ENCODE peak calls at places on chromosomes 3 and 15, in ten cellular contexts. Q, V, O, P, G, I, D, B, Y and F are unnamed samples.

GRCh38 chr3:197963019-197963637 is 3.1 kb downstream of the LMLN start:
- DNase-seq in Q (no peak), V (no peak), O (no peak), P (no peak), G (no peak), I (no peak), D (no peak), B (no peak), Y (no peak), F (no peak)

GRCh38 chr3:105860649-105861048 is 8.2 kb downstream of the CBLB start:
- DNase-seq in Q (no peak), V (no peak), O (no peak), P (no peak), G (no peak), I (no peak), D (no peak), B (no peak), Y (no peak), F (no peak)

GRCh38 chr3:146640955-146641867 is 36.1 kb upstream of the PLSCR5 start:
- DNase-seq in Q (no peak), V (no peak), O (peak), P (peak), G (peak), I (peak), D (peak), B (no peak), Y (peak), F (peak)

GRCh38 chr15:25947336-25948080 is 84.4 kb upstream of the ATP10A start:
- DNase-seq in Q (no peak), V (no peak), O (no peak), P (no peak), G (peak), I (no peak), D (no peak), B (no peak), Y (peak), F (no peak)

GRCh38 chr3:53147161-53147902 is 13.7 kb upstream of the PRKCD start:
- DNase-seq in Q (no peak), V (no peak), O (no peak), P (no peak), G (no peak), I (no peak), D (peak), B (no peak), Y (no peak), F (no peak)

GRCh38 chr3:151203053-151203420 is at the start of gene GPR171:
- DNase-seq in Q (no peak), V (peak), O (no peak), P (no peak), G (no peak), I (peak), D (no peak), B (no peak), Y (no peak), F (peak)

GRCh38 chr15:98668566-98669308 is 20.4 kb downstream of the IGF1R start:
- DNase-seq in Q (no peak), V (no peak), O (peak), P (no peak), G (no peak), I (no peak), D (peak), B (no peak), Y (no peak), F (no peak)

GRCh38 chr3:148737104-148737525 is 39.4 kb downstream of the AGTR1 start:
- DNase-seq in Q (no peak), V (no peak), O (no peak), P (no peak), G (no peak), I (no peak), D (peak), B (no peak), Y (no peak), F (no peak)

GRCh38 chr3:62622553-62623174 is 249.3 kb upstream of the FEZF2 start:
- DNase-seq in Q (no peak), V (no peak), O (peak), P (peak), G (peak), I (peak), D (peak), B (no peak), Y (peak), F (peak)

GRCh38 chr3:183824761-183825379 is 507 bp downstream of the MAP6D1 start:
- DNase-seq in Q (no peak), V (no peak), O (peak), P (no peak), G (peak), I (peak), D (no peak), B (no peak), Y (peak), F (no peak)

GRCh38 chr3:89180334-89180733 is 72.9 kb downstream of the EPHA3 start:
- DNase-seq in Q (no peak), V (no peak), O (no peak), P (no peak), G (no peak), I (no peak), D (peak), B (no peak), Y (no peak), F (no peak)

GRCh38 chr3:176939022-176939817 is 258.1 kb downstream of the TBL1XR1 start:
- DNase-seq in Q (no peak), V (peak), O (peak), P (peak), G (peak), I (peak), D (peak), B (no peak), Y (peak), F (peak)

GRCh38 chr3:169818330-169818729 is 5.6 kb upstream of the LRRC34 start:
- DNase-seq in Q (no peak), V (no peak), O (no peak), P (no peak), G (no peak), I (no peak), D (peak), B (no peak), Y (no peak), F (no peak)

GRCh38 chr3:88334187-88334868 is 184.6 kb downstream of the C3orf38 start:
- DNase-seq in Q (no peak), V (no peak), O (no peak), P (no peak), G (no peak), I (no peak), D (peak), B (no peak), Y (no peak), F (no peak)

GRCh38 chr3:51371943-51372557 is 13.0 kb upstream of the MANF start:
- DNase-seq in Q (no peak), V (no peak), O (no peak), P (peak), G (peak), I (peak), D (peak), B (no peak), Y (peak), F (peak)

GRCh38 chr15:65033659-65034269 is 4.3 kb upstream of the MTFMT start:
- DNase-seq in Q (no peak), V (no peak), O (peak), P (no peak), G (no peak), I (peak), D (peak), B (no peak), Y (peak), F (peak)

GRCh38 chr3:130929827-130930226 is 35.9 kb downstream of the ATP2C1 start:
- DNase-seq in Q (no peak), V (no peak), O (no peak), P (no peak), G (no peak), I (no peak), D (no peak), B (no peak), Y (no peak), F (no peak)

GRCh38 chr3:123960791-123961507 is at the start of gene CCDC14:
- DNase-seq in Q (peak), V (peak), O (peak), P (peak), G (peak), I (peak), D (peak), B (peak), Y (peak), F (peak)

GRCh38 chr15:34855893-34856292 is 60.5 kb upstream of the ACTC1 start:
- DNase-seq in Q (no peak), V (no peak), O (peak), P (no peak), G (no peak), I (no peak), D (peak), B (no peak), Y (no peak), F (no peak)

GRCh38 chr15:34851007-34851406 is 55.7 kb upstream of the ACTC1 start:
- DNase-seq in Q (no peak), V (no peak), O (no peak), P (no peak), G (no peak), I (no peak), D (no peak), B (no peak), Y (no peak), F (no peak)

GRCh38 chr15:34855397-34855796 is 60.0 kb upstream of the ACTC1 start:
- DNase-seq in Q (no peak), V (no peak), O (peak), P (peak), G (no peak), I (no peak), D (peak), B (no peak), Y (peak), F (no peak)

GRCh38 chr15:34851751-34852150 is 56.4 kb upstream of the ACTC1 start:
- DNase-seq in Q (no peak), V (no peak), O (no peak), P (no peak), G (no peak), I (no peak), D (no peak), B (no peak), Y (peak), F (no peak)

GRCh38 chr15:34853001-34853758 is 57.8 kb upstream of the ACTC1 start:
- DNase-seq in Q (no peak), V (no peak), O (no peak), P (no peak), G (no peak), I (no peak), D (peak), B (no peak), Y (peak), F (no peak)
- TF ChIP-seq CTCF in Q (no peak), V (no peak), O (no peak), P (no peak), G (no peak), I (no peak), D (no peak), B (no peak), Y (no peak), F (no peak)

DNA sequence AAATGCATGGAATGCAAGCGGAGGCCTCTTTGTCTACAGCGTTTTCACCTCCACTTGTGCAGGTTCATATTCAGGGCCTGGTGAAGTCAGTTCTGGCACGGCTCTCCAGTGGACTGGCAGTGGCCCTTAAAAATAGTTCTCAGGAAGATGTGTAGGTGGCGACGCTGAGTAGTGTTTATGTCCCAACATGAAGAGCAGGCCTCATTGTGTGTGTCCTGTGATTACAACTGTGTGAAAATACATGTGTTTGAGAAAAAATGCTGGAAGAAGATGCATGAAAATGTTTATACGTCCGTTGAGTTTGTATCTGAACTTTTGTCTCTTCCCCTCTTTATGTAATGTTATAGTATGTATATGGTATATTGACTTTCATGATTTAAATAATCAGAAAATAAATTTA is 7.2 kb downstream of the LIPC start:
- DNase-seq in Q (no peak), V (no peak), O (peak), P (peak), G (peak), I (peak), D (peak), B (no peak), Y (peak), F (peak)
- TF ChIP-seq CTCF in Q (peak), V (peak), O (no peak), P (peak), G (no peak), I (peak), D (peak), B (no peak), Y (peak), F (peak)

GRCh38 chr3:38648024-38648658 is 1.3 kb downstream of the SCN5A start:
- DNase-seq in Q (no peak), V (no peak), O (no peak), P (no peak), G (no peak), I (peak), D (no peak), B (no peak), Y (no peak), F (no peak)

GRCh38 chr3:38645601-38646000 is 3.9 kb downstream of the SCN5A start:
- DNase-seq in Q (no peak), V (no peak), O (no peak), P (no peak), G (no peak), I (peak), D (no peak), B (no peak), Y (no peak), F (no peak)

GRCh38 chr3:38647217-38647970 is 2.1 kb downstream of the SCN5A start:
- DNase-seq in Q (no peak), V (no peak), O (no peak), P (no peak), G (no peak), I (peak), D (no peak), B (no peak), Y (no peak), F (no peak)

GRCh38 chr3:38646062-38646461 is 3.4 kb downstream of the SCN5A start:
- DNase-seq in Q (no peak), V (no peak), O (no peak), P (no peak), G (no peak), I (peak), D (no peak), B (no peak), Y (no peak), F (no peak)

DNA sequence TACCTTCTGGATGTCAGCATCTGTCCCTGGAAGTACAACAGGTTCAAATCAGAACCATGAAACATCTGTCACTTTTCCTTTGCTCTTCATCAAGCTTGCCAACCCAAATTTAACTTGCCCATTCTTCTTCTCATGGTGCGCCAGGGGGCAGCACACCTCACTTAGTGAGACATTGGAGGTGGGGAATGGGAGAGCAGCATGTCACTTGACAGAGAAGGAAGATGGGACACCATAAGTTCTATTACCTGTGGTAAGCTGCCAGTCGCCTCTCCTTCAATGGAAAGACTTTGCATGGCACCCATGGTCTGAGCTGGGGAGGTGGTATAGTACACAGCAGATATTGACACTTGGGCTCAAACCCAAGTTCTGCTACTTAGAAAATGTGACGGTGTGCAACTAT is 2.9 kb downstream of the SCN5A start:
- DNase-seq in Q (no peak), V (no peak), O (no peak), P (no peak), G (peak), I (peak), D (peak), B (no peak), Y (peak), F (no peak)
- TF ChIP-seq CTCF in Q (no peak), V (peak), O (peak), P (peak), G (peak), I (peak), D (peak), B (no peak), Y (peak), F (peak)

GRCh38 chr3:38116471-38117162 is 20.3 kb downstream of the ACAA1 start:
- DNase-seq in Q (no peak), V (no peak), O (no peak), P (no peak), G (peak), I (no peak), D (no peak), B (peak), Y (no peak), F (no peak)
- TF ChIP-seq CTCF in Q (no peak), V (no peak), O (no peak), P (no peak), G (no peak), I (no peak), D (no peak), B (no peak), Y (no peak), F (no peak)

DNA sequence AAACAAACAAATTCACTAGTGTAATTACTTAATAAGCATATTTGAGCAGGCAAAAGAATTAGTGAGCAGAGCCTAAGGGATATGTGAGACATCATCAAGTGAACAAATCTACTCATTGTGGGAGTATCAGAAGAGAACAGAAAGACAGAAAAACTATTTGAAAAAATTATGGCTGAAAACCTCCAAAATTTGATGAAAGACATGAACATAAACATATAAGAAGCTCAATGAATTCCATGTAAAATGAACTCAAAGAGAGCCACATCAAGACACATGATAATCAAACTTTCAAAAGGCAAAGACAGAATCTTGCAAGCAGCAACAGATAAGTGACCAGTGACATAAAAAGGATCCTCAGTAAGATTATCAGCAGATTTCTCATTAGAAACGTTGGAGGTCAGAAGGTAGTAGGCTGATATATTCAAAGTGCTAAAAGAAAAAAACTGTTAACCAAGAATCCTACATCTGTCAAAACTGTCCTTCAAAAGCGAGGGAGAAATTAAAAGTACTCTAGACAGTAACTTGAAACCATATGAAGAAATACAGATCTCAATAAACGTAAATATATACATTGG is 83.0 kb upstream of the UBP1 start:
- DNase-seq in Q (no peak), V (no peak), O (no peak), P (no peak), G (no peak), I (no peak), D (no peak), B (no peak), Y (no peak), F (no peak)
- TF ChIP-seq CTCF in Q (no peak), V (no peak), O (no peak), P (no peak), G (no peak), I (no peak), D (no peak), B (no peak), Y (no peak), F (no peak)

DNA sequence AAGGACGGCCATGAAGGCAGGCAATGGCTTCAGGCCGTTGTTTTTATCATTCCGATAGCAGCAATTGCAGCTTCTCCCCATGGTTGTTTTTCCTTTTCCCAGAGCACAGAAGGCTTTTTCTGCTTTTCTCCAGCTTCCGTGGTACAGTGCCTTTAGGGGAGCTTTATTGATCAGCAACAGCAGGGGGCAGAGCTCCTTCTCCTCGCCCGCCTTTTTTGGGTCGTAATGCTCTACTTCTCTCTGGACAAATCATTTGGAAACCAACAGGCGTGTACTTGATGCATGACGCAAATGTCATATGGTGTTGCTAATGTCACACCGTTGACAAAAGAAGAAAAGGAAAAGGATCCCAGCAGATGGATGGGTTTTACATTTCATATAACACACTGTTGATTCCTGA is 79.7 kb upstream of the SNRK start:
- DNase-seq in Q (no peak), V (no peak), O (no peak), P (no peak), G (no peak), I (no peak), D (no peak), B (no peak), Y (no peak), F (no peak)
- TF ChIP-seq CTCF in Q (no peak), V (peak), O (no peak), P (peak), G (no peak), I (no peak), D (no peak), B (no peak), Y (no peak), F (no peak)